ENCODE peak calls at places on chromosomes 16 and 17, in four cellular contexts. F, X, S and P are unnamed samples.

GRCh38 chr17:37506678-37507077 is 17.0 kb downstream of the DUSP14 start:
- DNase-seq in X (no peak), F (no peak), S (peak; percentile 46), P (no peak)

GRCh38 chr17:83009414-83010322 is 69.7 kb upstream of the METRNL start:
- DNase-seq in F (no peak), S (no peak), X (no peak), P (no peak)

GRCh38 chr17:30905742-30906100 is 317 bp downstream of the TEFM start:
- DNase-seq in F (no peak), X (no peak), S (no peak), P (peak; percentile 25)

GRCh38 chr16:15653227-15653626 is 3.2 kb downstream of the NDE1 start:
- DNase-seq in S (peak; percentile 92), F (no peak), X (no peak), P (no peak)

GRCh38 chr17:79812206-79812968 is 15.5 kb upstream of the CBX8 start:
- DNase-seq in S (no peak), F (no peak), X (no peak), P (no peak)

GRCh38 chr17:28391401-28391800 is 14.6 kb downstream of the SLC46A1 start:
- DNase-seq in S (no peak), F (no peak), X (no peak), P (no peak)

GRCh38 chr16:49350265-49351103 is 23.1 kb upstream of the C16orf78 start:
- DNase-seq in X (peak; percentile 60), S (peak; percentile 22), F (no peak), P (peak; percentile 28)

GRCh38 chr17:61849674-61850073 is 13.7 kb downstream of the BRIP1 start:
- DNase-seq in F (no peak), X (no peak), S (no peak), P (no peak)

GRCh38 chr17:15930426-15930825 is 14.5 kb upstream of the ADORA2B start:
- DNase-seq in S (no peak), F (no peak), X (no peak), P (no peak)

GRCh38 chr17:66508896-66509843 is 206.8 kb downstream of the PRKCA start:
- DNase-seq in X (peak; percentile 51), F (peak; percentile 56), S (peak; percentile 90), P (no peak)

GRCh38 chr17:82231562-82232321 is 2.9 kb downstream of the SLC16A3 start:
- DNase-seq in X (peak; percentile 94), S (peak; percentile 50), F (peak; percentile 90), P (peak; percentile 42)

GRCh38 chr17:68832140-68832871 is 122.9 kb downstream of the ABCA8 start:
- DNase-seq in S (no peak), F (peak; percentile 53), X (no peak), P (no peak)

GRCh38 chr16:48526058-48526957 is 83.7 kb downstream of the N4BP1 start:
- DNase-seq in F (peak; percentile 34), S (peak; percentile 8), X (no peak), P (no peak)

GRCh38 chr17:45052052-45052772 is 780 bp upstream of the DCAKD start:
- DNase-seq in S (peak; percentile 42), F (peak; percentile 53), X (peak; percentile 55), P (peak; percentile 66)

DNA sequence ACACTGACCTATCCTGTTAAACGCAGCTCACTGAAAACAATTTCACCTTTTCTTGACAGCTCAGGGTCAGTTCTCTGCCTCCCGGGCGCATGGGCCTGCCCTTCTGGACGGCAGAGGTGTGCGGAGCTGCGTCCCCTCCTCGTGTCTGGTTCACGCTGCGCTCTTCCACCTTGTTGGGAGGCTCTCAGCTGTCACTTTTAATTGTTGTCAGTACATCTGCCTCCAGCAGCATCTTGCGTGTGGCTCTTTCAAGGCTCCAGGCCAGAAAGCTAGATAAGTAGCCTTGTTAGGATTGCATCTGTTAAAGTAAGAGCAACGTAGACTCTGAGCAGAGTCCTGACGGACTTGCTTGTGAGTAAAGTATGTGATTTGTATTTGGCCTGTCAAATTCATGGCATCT is 59.4 kb downstream of the MGAT5B start:
- DNase-seq in S (no peak), F (no peak), X (no peak), P (no peak)
- H3K4me1 ChIP-seq in S (no peaks in the 10 kb centered on the region), F (no peaks in the 10 kb centered on the region), X (no peaks in the 10 kb centered on the region), P (no peaks in the 10 kb centered on the region)

DNA sequence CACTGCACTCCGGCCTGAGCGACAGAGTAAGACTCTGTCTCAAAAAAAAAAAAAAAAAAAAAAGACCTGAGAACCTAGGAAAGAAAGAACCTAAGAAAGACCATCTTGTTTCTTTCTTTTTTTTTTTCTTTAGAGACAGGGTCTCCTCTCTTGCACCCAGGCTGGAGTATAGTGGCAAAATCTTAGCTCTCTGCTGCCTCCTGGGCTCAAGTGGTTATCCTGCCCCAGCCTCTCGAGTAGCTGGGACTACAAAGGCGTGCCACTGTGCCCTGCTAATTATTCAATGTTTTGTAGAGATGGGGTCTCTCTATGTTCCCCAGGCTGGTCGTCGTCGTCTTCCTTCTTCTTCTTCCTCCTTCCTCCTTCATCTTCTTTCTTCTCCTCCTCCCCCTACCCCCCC is 7.8 kb upstream of the BIRC5 start:
- DNase-seq in S (no peak), F (no peak), X (no peak), P (no peak)
- TF ChIP-seq CTCF in S (no peak), F (no peak), X (peak; percentile 13), P (no peak)

DNA sequence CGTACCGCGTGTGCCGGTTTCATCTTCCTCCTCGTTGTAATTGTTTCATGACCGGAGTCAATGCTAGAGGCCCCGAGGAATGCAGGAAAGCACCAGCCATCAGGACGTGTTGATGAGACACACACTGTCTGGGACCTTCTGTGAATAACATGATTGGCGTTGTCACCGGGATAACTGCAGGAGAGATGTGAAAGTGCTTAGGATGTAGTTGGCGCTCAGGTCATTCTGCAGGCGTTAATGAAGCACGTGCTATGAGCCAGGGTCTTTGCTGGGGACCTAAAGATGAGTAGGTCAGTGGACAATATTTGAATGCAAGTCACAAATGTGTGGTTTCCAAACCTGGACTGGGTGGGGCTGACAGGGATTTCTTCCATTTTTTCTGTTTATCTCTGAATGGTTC is 181.6 kb upstream of the HSBP1 start:
- DNase-seq in S (no peak), X (no peak), F (no peak), P (no peak)
- H3K27me3 ChIP-seq in S (no peaks in the 10 kb centered on the region), X (no peaks in the 10 kb centered on the region), F (no peaks in the 10 kb centered on the region), P (no peaks in the 10 kb centered on the region)

GRCh38 chr16:67806428-67807147 is at the start of the genes RANBP10 and TSNAXIP1:
- DNase-seq in F (peak; percentile 98), S (peak; percentile 99), X (peak; percentile 97), P (peak; percentile 94)

GRCh38 chr16:67801889-67802288 is 4.5 kb downstream of the RANBP10 start:
- DNase-seq in S (no peak), X (no peak), F (no peak), P (no peak)

GRCh38 chr16:67804853-67805542 is 1.4 kb downstream of the RANBP10 start:
- DNase-seq in S (no peak), F (no peak), X (no peak), P (no peak)

GRCh38 chr16:67805718-67806427 is 487 bp downstream of the RANBP10 start:
- DNase-seq in F (no peak), X (peak; percentile 57), S (no peak), P (no peak)

DNA sequence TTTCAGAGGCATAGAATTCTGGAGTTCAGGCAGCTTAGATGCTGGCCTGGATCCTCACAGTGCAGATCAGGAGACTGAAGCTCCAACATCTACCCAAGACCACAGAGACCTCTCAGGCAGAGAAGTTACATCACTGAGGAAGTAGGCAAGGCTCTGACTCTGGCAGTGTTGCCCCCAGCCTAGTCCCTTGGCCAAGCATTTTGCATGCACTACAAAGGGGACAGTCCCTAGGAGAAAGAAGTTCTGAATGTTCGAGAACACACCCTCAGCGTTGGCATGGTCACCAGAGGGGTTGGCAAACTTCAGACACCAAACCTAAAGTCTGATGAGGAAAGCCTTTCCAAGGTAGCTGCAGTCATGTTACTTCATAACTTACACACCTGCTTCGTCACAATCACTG is 2.5 kb downstream of the RANBP10 start:
- DNase-seq in S (no peak), X (no peak), F (no peak), P (no peak)
- H3K4me1 ChIP-seq in S (peaks cover 6% of the 10 kb centered on the region), X (peaks cover 35% of the 10 kb centered on the region), F (peaks cover 11% of the 10 kb centered on the region), P (peaks cover 51% of the 10 kb centered on the region)

DNA sequence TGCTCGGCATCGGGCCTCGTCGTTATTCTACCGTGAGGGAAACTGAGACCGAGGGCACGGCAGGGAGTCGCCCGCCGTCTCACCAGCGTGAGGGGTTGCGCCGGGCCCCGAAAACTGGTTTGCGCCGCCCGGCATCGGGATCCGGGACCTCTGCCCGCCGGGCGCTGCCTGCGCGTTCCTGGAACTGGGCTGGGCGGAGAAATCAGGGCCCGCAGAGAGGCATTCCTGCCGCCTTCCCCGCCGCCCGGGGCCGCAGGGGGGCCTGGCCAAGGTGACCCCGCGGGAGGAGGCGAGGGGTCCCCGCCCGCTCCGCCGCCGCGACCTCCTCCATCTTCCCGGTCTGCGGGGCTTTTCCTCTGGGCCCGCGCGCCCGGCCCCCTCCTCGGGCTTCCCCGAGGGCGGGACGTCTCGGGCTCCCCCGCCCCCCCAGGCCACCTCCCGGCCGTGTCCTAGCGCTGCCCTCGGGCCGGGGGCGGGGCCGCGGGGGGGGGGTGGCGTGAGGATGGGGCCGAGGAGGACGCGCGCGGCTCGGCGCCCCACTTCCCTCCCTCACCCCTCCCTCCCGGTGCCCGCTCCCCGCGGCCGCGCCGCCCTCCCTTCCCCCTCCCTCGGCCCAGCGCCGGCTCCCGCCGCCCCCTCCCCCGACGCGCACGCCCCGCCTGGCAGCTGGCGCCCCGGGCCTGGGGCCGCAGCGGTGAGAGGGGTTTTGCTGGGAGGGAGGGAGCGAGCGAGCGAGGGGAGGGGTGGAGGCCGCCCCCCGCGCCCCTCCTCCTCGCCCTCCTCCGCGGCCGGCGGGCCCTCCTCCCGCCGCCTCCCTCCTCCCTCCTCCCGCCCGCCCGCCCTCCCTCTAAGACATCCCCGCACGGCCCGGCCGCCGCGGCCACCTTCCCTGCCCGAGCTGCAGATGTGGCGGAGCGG is at the start of gene GLIS2:
- DNase-seq in X (peak; percentile 83), F (peak; percentile 74), S (peak; percentile 86), P (peak; percentile 26)
- TF ChIP-seq CTCF in X (no peak), F (no peak), S (no peak), P (no peak)

GRCh38 chr16:56643080-56643778 is 4.8 kb downstream of the MT1A start:
- DNase-seq in X (peak; percentile 87), S (peak; percentile 51), F (peak; percentile 82), P (peak; percentile 52)

GRCh38 chr16:56645311-56645710 is 6.4 kb upstream of the MT1B start:
- DNase-seq in F (no peak), S (no peak), X (no peak), P (no peak)

GRCh38 chr16:56641166-56641565 is 2.7 kb downstream of the MT1A start:
- DNase-seq in F (no peak), X (no peak), S (no peak), P (no peak)

GRCh38 chr16:56645838-56646237 is 5.8 kb upstream of the MT1B start:
- DNase-seq in X (no peak), F (no peak), S (no peak), P (no peak)

GRCh38 chr16:56643833-56644232 is 5.4 kb downstream of the MT1A start:
- DNase-seq in S (no peak), X (no peak), F (no peak), P (no peak)
- H3K27me3 ChIP-seq in S (peaks cover 21% of the 10 kb centered on the region), X (peaks cover 33% of the 10 kb centered on the region), F (peaks cover 93% of the 10 kb centered on the region), P (peaks cover under 1% of the 10 kb centered on the region)